ENCODE peak calls at places on chromosomes 7 and 10, in eight cellular contexts. G is GM10248, K is H7, B is HEK293T, W is GOT3, R is right cardiac atrium, S is endothelial cell, V is osteocyte. O is an unnamed sample.

GRCh38 chr10:89275383-89275782 is 23.8 kb upstream of the LIPA start:
- DNase-seq in G (no peak), K (no peak), B (no peak), W (no peak), R (no peak), S (no peak), V (no peak), O (no peak)

GRCh38 chr7:128923411-128923800 is 12.9 kb upstream of the KCP start:
- DNase-seq in G (no peak), K (peak), B (no peak), W (no peak), R (peak), S (no peak), V (no peak), O (no peak)

GRCh38 chr10:12062754-12063482 is 5.8 kb upstream of the DHTKD1 start:
- DNase-seq in G (no peak), K (no peak), B (no peak), W (no peak), R (no peak), S (no peak), V (no peak), O (no peak)

GRCh38 chr7:4057289-4057616 is 624.8 kb upstream of the FOXK1 start:
- DNase-seq in G (no peak), K (no peak), B (no peak), W (no peak), R (no peak), S (no peak), V (peak), O (peak)

GRCh38 chr7:73626814-73627213 is 2.5 kb upstream of the MLXIPL start:
- DNase-seq in G (no peak), K (peak), B (no peak), W (no peak), R (no peak), S (no peak), V (no peak), O (no peak)

GRCh38 chr10:29657719-29658274 is 23.0 kb upstream of the SVIL start:
- DNase-seq in G (no peak), K (no peak), B (no peak), W (no peak), R (no peak), S (no peak), V (no peak), O (no peak)

GRCh38 chr7:152313879-152314604 is 121.8 kb downstream of the KMT2C start:
- DNase-seq in G (no peak), K (no peak), B (peak), W (no peak), R (no peak), S (no peak), V (no peak), O (no peak)

GRCh38 chr10:120586471-120586872 is 129.4 kb downstream of the PLPP4 start:
- DNase-seq in G (no peak), K (no peak), B (no peak), W (no peak), R (no peak), S (no peak), V (peak), O (no peak)

GRCh38 chr7:100061518-100062193 is 12.1 kb downstream of the ZSCAN21 start:
- DNase-seq in G (no peak), K (no peak), B (no peak), W (no peak), R (no peak), S (no peak), V (no peak), O (no peak)

GRCh38 chr7:127705461-127705959 is 53.5 kb downstream of the SND1 start:
- DNase-seq in G (no peak), K (no peak), B (no peak), W (no peak), R (no peak), S (no peak), V (no peak), O (no peak)

GRCh38 chr7:116522247-116522646 is 2.6 kb upstream of the CAV1 start:
- DNase-seq in G (no peak), K (peak), B (no peak), W (no peak), R (no peak), S (no peak), V (no peak), O (no peak)

GRCh38 chr10:132305654-132306340 is 2.0 kb downstream of the STK32C start:
- DNase-seq in G (no peak), K (no peak), B (no peak), W (no peak), R (no peak), S (no peak), V (no peak), O (no peak)

GRCh38 chr7:1505731-1506550 is 1.8 kb upstream of the INTS1 start:
- DNase-seq in G (peak), K (peak), B (no peak), W (no peak), R (peak), S (no peak), V (no peak), O (peak)

GRCh38 chr7:106421181-106421762 is 136.5 kb upstream of the NAMPT start:
- DNase-seq in G (no peak), K (no peak), B (no peak), W (peak), R (peak), S (no peak), V (no peak), O (no peak)

GRCh38 chr10:127411062-127411461 is 138.0 kb upstream of the NPS start:
- DNase-seq in G (no peak), K (no peak), B (no peak), W (no peak), R (no peak), S (no peak), V (no peak), O (no peak)

GRCh38 chr7:157714166-157715070 is 377.6 kb downstream of the DNAJB6 start:
- DNase-seq in G (no peak), K (no peak), B (no peak), W (no peak), R (no peak), S (no peak), V (no peak), O (no peak)

GRCh38 chr7:22578048-22578770 is 78.2 kb upstream of the STEAP1B start:
- DNase-seq in G (no peak), K (no peak), B (no peak), W (no peak), R (no peak), S (no peak), V (no peak), O (no peak)

GRCh38 chr10:98338896-98339295 is 70.9 kb upstream of the LOXL4 start:
- DNase-seq in G (no peak), K (no peak), B (no peak), W (no peak), R (no peak), S (no peak), V (no peak), O (no peak)

GRCh38 chr7:20095862-20096261 is 121.3 kb downstream of the MACC1 start:
- DNase-seq in G (no peak), K (no peak), B (no peak), W (no peak), R (no peak), S (no peak), V (no peak), O (no peak)

GRCh38 chr10:31322647-31323046 is 3.6 kb downstream of the ZEB1 start:
- DNase-seq in G (peak), K (no peak), B (no peak), W (no peak), R (no peak), S (no peak), V (no peak), O (peak)

GRCh38 chr10:14889318-14889717 is 10.7 kb downstream of the SUV39H2 start:
- DNase-seq in G (peak), K (peak), B (peak), W (no peak), R (no peak), S (no peak), V (no peak), O (peak)

GRCh38 chr7:54014765-54015164 is 527.4 kb upstream of the VSTM2A start:
- DNase-seq in G (no peak), K (no peak), B (no peak), W (no peak), R (no peak), S (no peak), V (no peak), O (no peak)

GRCh38 chr10:3887885-3888476 is 103.0 kb upstream of the KLF6 start:
- DNase-seq in G (peak), K (peak), B (no peak), W (no peak), R (peak), S (no peak), V (no peak), O (peak)

GRCh38 chr10:87093461-87094372 is 926 bp downstream of the GLUD1 start:
- DNase-seq in G (peak), K (peak), B (peak), W (no peak), R (peak), S (peak), V (no peak), O (peak)

GRCh38 chr7:91772100-91772794 is 108.3 kb downstream of the MTERF1 start:
- DNase-seq in G (no peak), K (no peak), B (no peak), W (no peak), R (no peak), S (no peak), V (no peak), O (no peak)

GRCh38 chr7:121714559-121715303 is 158.2 kb upstream of the PTPRZ1 start:
- DNase-seq in G (no peak), K (peak), B (no peak), W (no peak), R (no peak), S (no peak), V (no peak), O (no peak)

GRCh38 chr7:3493499-3493898 is 192.4 kb downstream of the SDK1 start:
- DNase-seq in G (no peak), K (no peak), B (no peak), W (no peak), R (no peak), S (no peak), V (no peak), O (no peak)

GRCh38 chr10:5514226-5514881 is 10.4 kb upstream of the CALML3 start:
- DNase-seq in G (no peak), K (peak), B (no peak), W (no peak), R (no peak), S (no peak), V (no peak), O (no peak)

GRCh38 chr10:33596411-33596810 is 261.9 kb upstream of the NRP1 start:
- DNase-seq in G (no peak), K (no peak), B (no peak), W (no peak), R (no peak), S (no peak), V (no peak), O (no peak)

GRCh38 chr7:127541548-127541947 is 43.8 kb downstream of the GCC1 start:
- DNase-seq in G (no peak), K (no peak), B (no peak), W (no peak), R (no peak), S (no peak), V (no peak), O (no peak)

GRCh38 chr7:4965295-4966022 is 6.5 kb upstream of the MMD2 start:
- DNase-seq in G (no peak), K (no peak), B (no peak), W (no peak), R (no peak), S (no peak), V (no peak), O (no peak)

GRCh38 chr10:5274795-5275194 is 78.2 kb downstream of the AKR1C4 start:
- DNase-seq in G (no peak), K (no peak), B (no peak), W (no peak), R (no peak), S (no peak), V (no peak), O (no peak)

GRCh38 chr7:40015790-40016296 is 65.8 kb downstream of the CDK13 start:
- DNase-seq in G (peak), K (no peak), B (no peak), W (no peak), R (peak), S (no peak), V (no peak), O (peak)

GRCh38 chr7:136033413-136034031 is 56.4 kb upstream of the MTPN start:
- DNase-seq in G (no peak), K (no peak), B (no peak), W (no peak), R (peak), S (no peak), V (no peak), O (no peak)

GRCh38 chr10:14173706-14174594 is 156.8 kb downstream of the FRMD4A start:
- DNase-seq in G (no peak), K (peak), B (peak), W (no peak), R (no peak), S (peak), V (no peak), O (no peak)

GRCh38 chr10:10138685-10139084 is 879.0 kb upstream of the CELF2 start:
- DNase-seq in G (no peak), K (no peak), B (no peak), W (no peak), R (no peak), S (no peak), V (no peak), O (no peak)

GRCh38 chr7:91126762-91127161 is 137.5 kb upstream of the FZD1 start:
- DNase-seq in G (no peak), K (peak), B (no peak), W (no peak), R (no peak), S (no peak), V (no peak), O (no peak)